ENCODE peak calls at places on chromosomes 3 and 15, in six cellular contexts. N, Z, X, R, O and J are unnamed samples. For H3K4me1, the result is how much of the 10 kb centered on the place peaks cover.

GRCh38 chr15:79846539-79846938 is 50.3 kb downstream of the MTHFS start:
- DNase-seq in X (no peak), O (peak), N (no peak), Z (no peak), R (no peak), J (no peak)

GRCh38 chr3:187889601-187890404 is 144.5 kb upstream of the BCL6 start:
- DNase-seq in R (peak), N (no peak), Z (no peak), O (peak), X (peak), J (no peak)

GRCh38 chr3:169044341-169045113 is 619.0 kb downstream of the MECOM start:
- DNase-seq in N (no peak), O (no peak), R (no peak), Z (no peak), X (no peak), J (no peak)

GRCh38 chr3:183634707-183635106 is 716 bp upstream of the KLHL24 start:
- DNase-seq in X (no peak), R (no peak), Z (no peak), O (no peak), N (no peak), J (no peak)

GRCh38 chr3:3196148-3196861 is 16.8 kb upstream of the CRBN start:
- DNase-seq in N (peak), Z (peak), O (no peak), R (no peak), X (peak), J (no peak)

GRCh38 chr3:32246079-32246675 is 7.7 kb downstream of the CMTM8 start:
- DNase-seq in X (no peak), Z (no peak), O (no peak), N (no peak), R (no peak), J (no peak)

GRCh38 chr15:63466378-63467192 is 37.8 kb upstream of the USP3 start:
- DNase-seq in N (peak), X (peak), O (peak), R (no peak), Z (peak), J (no peak)

GRCh38 chr3:178588593-178588992 is 52.4 kb downstream of the KCNMB2 start:
- DNase-seq in N (no peak), O (no peak), R (no peak), Z (no peak), X (no peak), J (no peak)

GRCh38 chr15:37981781-37982180 is 47.3 kb downstream of the TMCO5A start:
- DNase-seq in N (no peak), R (no peak), Z (no peak), O (peak), X (peak), J (no peak)

GRCh38 chr3:169052465-169053302 is 610.8 kb downstream of the MECOM start:
- DNase-seq in O (no peak), Z (no peak), N (no peak), R (no peak), X (no peak), J (no peak)

GRCh38 chr3:162295323-162295983 is 798.8 kb downstream of the OTOL1 start:
- DNase-seq in X (peak), R (no peak), N (no peak), O (no peak), Z (peak), J (no peak)

GRCh38 chr3:184306573-184306972 is 7.5 kb downstream of the PSMD2 start:
- DNase-seq in Z (no peak), R (no peak), O (no peak), X (no peak), N (no peak), J (no peak)

GRCh38 chr15:100713163-100713867 is 110.9 kb downstream of the ASB7 start:
- DNase-seq in N (peak), R (peak), X (peak), Z (peak), O (peak), J (no peak)

GRCh38 chr3:66411436-66411835 is 89.4 kb downstream of the LRIG1 start:
- DNase-seq in R (no peak), O (no peak), Z (no peak), N (no peak), X (no peak), J (no peak)

GRCh38 chr3:66410371-66410770 is 90.5 kb downstream of the LRIG1 start:
- DNase-seq in Z (no peak), R (no peak), N (no peak), X (no peak), O (no peak), J (no peak)

GRCh38 chr3:66409771-66410355 is 91.0 kb downstream of the LRIG1 start:
- DNase-seq in R (peak), N (no peak), O (no peak), X (no peak), Z (no peak), J (no peak)

GRCh38 chr3:66412176-66412887 is 88.5 kb downstream of the LRIG1 start:
- DNase-seq in Z (no peak), O (no peak), N (no peak), X (no peak), R (no peak), J (no peak)

DNA sequence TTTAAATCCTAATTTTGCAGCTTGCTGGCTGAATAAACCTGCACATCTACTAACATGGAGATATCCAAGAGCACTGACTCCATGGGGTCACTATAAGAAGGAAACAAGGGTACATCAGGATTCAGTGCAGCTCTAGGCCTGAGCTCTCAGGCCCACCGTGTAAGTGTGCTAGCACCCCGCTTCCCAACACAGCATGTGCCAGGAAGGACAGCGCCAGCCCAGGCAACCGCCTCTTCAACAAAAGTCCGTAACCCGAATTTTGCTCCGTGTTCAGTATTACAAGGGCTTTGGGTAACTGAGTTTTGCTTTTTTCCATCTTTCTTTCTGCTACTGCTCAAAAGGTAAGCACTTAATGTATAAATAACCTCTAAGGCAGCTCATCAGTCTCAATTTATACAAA is 89.8 kb downstream of the LRIG1 start:
- DNase-seq in Z (no peak), O (no peak), R (no peak), N (no peak), X (no peak), J (no peak)
- H3K4me1 ChIP-seq in Z (under half), O (under half), R (under half), N (under half), X (under half), J (under half)

GRCh38 chr3:11653298-11654055 is 9.8 kb upstream of the VGLL4 start:
- DNase-seq in R (no peak), Z (no peak), O (peak), N (no peak), X (no peak), J (no peak)
- TF ChIP-seq CTCF in R (no peak), Z (no peak), O (no peak), N (no peak), X (peak), J (no peak)

GRCh38 chr3:63967675-63968611 is 55.4 kb downstream of the PSMD6 start:
- DNase-seq in Z (no peak), O (peak), N (peak), R (peak), X (no peak), J (no peak)

GRCh38 chr3:63968612-63969350 is 54.5 kb downstream of the PSMD6 start:
- DNase-seq in X (no peak), O (no peak), N (no peak), Z (no peak), R (no peak), J (no peak)

GRCh38 chr3:63964287-63965073 is 52.3 kb upstream of the SCAANT1 start:
- DNase-seq in O (no peak), N (no peak), X (no peak), R (no peak), Z (no peak), J (no peak)

GRCh38 chr3:63966871-63967270 is 54.7 kb upstream of the SCAANT1 start:
- DNase-seq in Z (no peak), N (no peak), X (no peak), O (no peak), R (no peak), J (no peak)

DNA sequence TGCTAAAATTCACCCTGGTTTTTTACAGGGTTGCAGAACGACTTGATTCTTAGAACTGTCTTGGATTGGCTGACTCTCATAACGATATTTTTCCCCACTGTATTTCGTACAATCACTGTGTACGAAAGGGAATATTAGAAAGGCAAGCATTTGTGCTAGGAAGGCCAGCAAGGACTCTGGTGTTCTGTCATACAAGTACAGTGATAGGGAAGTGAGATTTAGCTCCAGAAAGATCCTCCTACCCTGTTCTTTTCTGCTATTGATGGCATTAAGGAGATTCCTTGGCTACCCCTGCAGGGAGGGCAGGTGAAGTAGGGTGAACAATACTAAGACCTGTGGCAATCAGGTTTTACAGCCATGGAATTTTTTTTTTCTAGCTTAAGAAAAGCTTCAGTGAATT is 53.8 kb upstream of the SCAANT1 start:
- DNase-seq in X (no peak), N (no peak), R (no peak), Z (no peak), O (no peak), J (no peak)
- H3K4me1 ChIP-seq in X (under half), N (under half), R (under half), Z (under half), O (under half), J (half or more)

GRCh38 chr3:9938966-9939365 is 5.3 kb downstream of the CRELD1 start:
- DNase-seq in R (no peak), X (no peak), O (no peak), N (no peak), Z (no peak), J (no peak)
- TF ChIP-seq CTCF in R (no peak), X (no peak), O (no peak), N (no peak), Z (no peak), J (no peak)

GRCh38 chr15:42992626-42993025 is 72.0 kb upstream of the TTBK2 start:
- DNase-seq in Z (no peak), O (no peak), X (no peak), R (no peak), N (no peak), J (no peak)

GRCh38 chr15:42999201-42999779 is 78.7 kb upstream of the TTBK2 start:
- DNase-seq in N (no peak), X (no peak), R (no peak), O (no peak), Z (no peak), J (no peak)

GRCh38 chr15:42996871-42997270 is 76.3 kb upstream of the TTBK2 start:
- DNase-seq in Z (no peak), X (no peak), R (no peak), N (no peak), O (no peak), J (no peak)

DNA sequence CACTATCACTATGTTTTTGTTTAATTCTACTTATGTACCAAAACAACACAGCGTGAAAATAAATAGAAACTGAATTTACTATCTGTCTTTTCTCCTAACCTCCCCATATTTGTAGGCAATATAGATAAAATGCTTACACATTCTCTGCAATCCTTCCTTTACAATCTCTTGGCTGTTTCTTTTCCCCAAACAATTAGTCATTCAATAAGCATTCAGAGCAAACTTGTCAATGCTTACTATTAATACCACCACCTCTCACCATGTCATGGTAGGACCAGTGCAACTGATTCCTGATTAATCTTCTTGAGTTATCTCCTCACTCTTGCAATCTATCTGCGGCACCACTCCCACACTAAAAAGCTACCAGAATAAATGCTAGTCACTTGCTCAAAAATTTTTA is 74.0 kb upstream of the TTBK2 start:
- DNase-seq in Z (no peak), O (no peak), R (no peak), N (no peak), X (no peak), J (no peak)
- H3K4me1 ChIP-seq in Z (under half), O (under half), R (under half), N (under half), X (under half), J (under half)